ENCODE peak calls at places on chromosomes 16 and 17, in ten cellular contexts. Y, C, T, P, W, V, L, D, A and M are unnamed samples.

GRCh38 chr16:2009302-2009711 is 314 bp downstream of the ZNF598 start:
- DNase-seq in Y (no peak), C (no peak), T (no peak), P (no peak), W (no peak), V (no peak), L (no peak), D (peak), A (no peak), M (no peak)

GRCh38 chr16:16019488-16019887 is 70.1 kb downstream of the ABCC1 start:
- DNase-seq in Y (no peak), C (no peak), T (peak), P (no peak), W (no peak), V (no peak), L (peak), D (no peak), A (no peak), M (no peak)

GRCh38 chr17:64073771-64074703 is 53.6 kb upstream of the ICAM2 start:
- DNase-seq in Y (no peak), C (peak), T (no peak), P (no peak), W (no peak), V (no peak), L (no peak), D (no peak), A (no peak), M (no peak)

GRCh38 chr17:31008374-31009035 is 37.7 kb downstream of the RNF135 start:
- DNase-seq in Y (peak), C (peak), T (peak), P (peak), W (peak), V (no peak), L (peak), D (peak), A (peak), M (peak)

GRCh38 chr16:9908613-9909012 is 273.6 kb downstream of the GRIN2A start:
- DNase-seq in Y (no peak), C (no peak), T (peak), P (no peak), W (no peak), V (no peak), L (no peak), D (no peak), A (no peak), M (no peak)

GRCh38 chr17:57880086-57880456 is 30.2 kb upstream of the MRPS23 start:
- DNase-seq in Y (no peak), C (no peak), T (no peak), P (no peak), W (no peak), V (no peak), L (no peak), D (peak), A (no peak), M (no peak)

GRCh38 chr16:1494711-1495110 is 1.6 kb downstream of the TELO2 start:
- DNase-seq in Y (no peak), C (no peak), T (peak), P (no peak), W (no peak), V (no peak), L (no peak), D (no peak), A (no peak), M (no peak)

GRCh38 chr17:61584266-61584665 is 6.8 kb downstream of the NACA2 start:
- DNase-seq in Y (no peak), C (no peak), T (no peak), P (no peak), W (no peak), V (no peak), L (no peak), D (no peak), A (no peak), M (no peak)

GRCh38 chr17:36632916-36633846 is 31.8 kb downstream of the MRM1 start:
- DNase-seq in Y (no peak), C (no peak), T (no peak), P (no peak), W (no peak), V (no peak), L (no peak), D (no peak), A (no peak), M (no peak)

GRCh38 chr16:1420111-1420539 is 422 bp downstream of the UQCC4 start:
- DNase-seq in Y (no peak), C (no peak), T (no peak), P (no peak), W (no peak), V (no peak), L (no peak), D (no peak), A (no peak), M (no peak)

GRCh38 chr16:27823438-27823820 is 240.1 kb downstream of the GSG1L start:
- DNase-seq in Y (no peak), C (no peak), T (no peak), P (no peak), W (no peak), V (no peak), L (no peak), D (no peak), A (no peak), M (no peak)

GRCh38 chr17:81160747-81161453 is 4.4 kb upstream of the PVALEF start:
- DNase-seq in Y (no peak), C (no peak), T (no peak), P (no peak), W (no peak), V (no peak), L (no peak), D (no peak), A (no peak), M (no peak)

GRCh38 chr16:84367750-84368320 is 503 bp upstream of the ATP2C2 start:
- DNase-seq in Y (no peak), C (no peak), T (no peak), P (no peak), W (no peak), V (no peak), L (no peak), D (no peak), A (no peak), M (no peak)

GRCh38 chr17:35891273-35891672 is 11.1 kb upstream of the CCL5 start:
- DNase-seq in Y (no peak), C (no peak), T (no peak), P (no peak), W (no peak), V (no peak), L (no peak), D (no peak), A (no peak), M (no peak)